ENCODE peak calls at places on chromosome 4, in four cellular contexts. One of them, this sample, is unnamed.

GRCh38 chr4:150206265-150206664 is 128.0 kb downstream of the DCLK2 start:
- DNase-seq in kidney: no peak
- DNase-seq in BE2C: peak; percentile 43
- DNase-seq in cardiac fibroblast: no peak
- DNase-seq in this sample: no peak

GRCh38 chr4:82782626-82783025 is 16.0 kb downstream of the SCD5 start:
- DNase-seq in BE2C: no peak
- DNase-seq in kidney: no peak
- DNase-seq in cardiac fibroblast: no peak
- DNase-seq in this sample: no peak

GRCh38 chr4:40245794-40246546 is 49.1 kb downstream of the RHOH start:
- DNase-seq in BE2C: no peak
- DNase-seq in cardiac fibroblast: no peak
- DNase-seq in kidney: no peak
- DNase-seq in this sample: no peak

GRCh38 chr4:98873059-98873458 is 55.9 kb downstream of the EIF4E start:
- DNase-seq in kidney: no peak
- DNase-seq in cardiac fibroblast: peak; percentile 59
- DNase-seq in BE2C: no peak
- DNase-seq in this sample: no peak

GRCh38 chr4:156118821-156119220 is 165.2 kb upstream of the CTSO start:
- DNase-seq in cardiac fibroblast: no peak
- DNase-seq in BE2C: no peak
- DNase-seq in kidney: no peak
- DNase-seq in this sample: no peak

GRCh38 chr4:119124314-119124713 is 11.3 kb upstream of the MYOZ2 start:
- DNase-seq in cardiac fibroblast: no peak
- DNase-seq in kidney: no peak
- DNase-seq in BE2C: no peak
- DNase-seq in this sample: no peak

GRCh38 chr4:134632056-134632455 is 430.5 kb upstream of the PABPC4L start:
- DNase-seq in cardiac fibroblast: no peak
- DNase-seq in BE2C: no peak
- DNase-seq in kidney: no peak
- DNase-seq in this sample: no peak

GRCh38 chr4:60450054-60450453 is 750.1 kb upstream of the ADGRL3 start:
- DNase-seq in BE2C: no peak
- DNase-seq in kidney: no peak
- DNase-seq in cardiac fibroblast: peak; percentile 6
- DNase-seq in this sample: no peak

GRCh38 chr4:180160195-180160985 is 2082.8 kb upstream of the TENM3 start:
- DNase-seq in kidney: no peak
- DNase-seq in BE2C: no peak
- DNase-seq in cardiac fibroblast: no peak
- DNase-seq in this sample: no peak

GRCh38 chr4:124757121-124757520 is 44.6 kb upstream of the ANKRD50 start:
- DNase-seq in BE2C: no peak
- DNase-seq in cardiac fibroblast: peak; percentile 62
- DNase-seq in kidney: no peak
- DNase-seq in this sample: no peak

GRCh38 chr4:182443070-182443469 is 199.9 kb downstream of the TENM3 start:
- DNase-seq in kidney: no peak
- DNase-seq in cardiac fibroblast: no peak
- DNase-seq in BE2C: no peak
- DNase-seq in this sample: no peak
- TF ChIP-seq CTCF in kidney: no peak
- TF ChIP-seq CTCF in cardiac fibroblast: no peak
- TF ChIP-seq CTCF in BE2C: peak; percentile 40
- TF ChIP-seq CTCF in this sample: no peak

GRCh38 chr4:24896977-24897376 is 15.9 kb downstream of the CCDC149 start:
- DNase-seq in kidney: no peak
- DNase-seq in BE2C: no peak
- DNase-seq in cardiac fibroblast: no peak
- DNase-seq in this sample: no peak
- TF ChIP-seq CTCF in kidney: no peak
- TF ChIP-seq CTCF in BE2C: no peak
- TF ChIP-seq CTCF in cardiac fibroblast: no peak
- TF ChIP-seq CTCF in this sample: no peak

GRCh38 chr4:168865854-168866253 is 144.2 kb downstream of the CBR4 start:
- DNase-seq in kidney: no peak
- DNase-seq in cardiac fibroblast: no peak
- DNase-seq in BE2C: no peak
- DNase-seq in this sample: no peak

GRCh38 chr4:168868044-168868855 is 141.8 kb downstream of the CBR4 start:
- DNase-seq in cardiac fibroblast: peak; percentile 86
- DNase-seq in kidney: no peak
- DNase-seq in BE2C: no peak
- DNase-seq in this sample: no peak

GRCh38 chr4:168867128-168867527 is 142.9 kb downstream of the CBR4 start:
- DNase-seq in cardiac fibroblast: peak; percentile 40
- DNase-seq in BE2C: no peak
- DNase-seq in kidney: no peak
- DNase-seq in this sample: no peak

GRCh38 chr4:168864831-168865541 is 145.1 kb downstream of the CBR4 start:
- DNase-seq in kidney: peak; percentile 79
- DNase-seq in BE2C: no peak
- DNase-seq in cardiac fibroblast: peak; percentile 55
- DNase-seq in this sample: no peak

DNA sequence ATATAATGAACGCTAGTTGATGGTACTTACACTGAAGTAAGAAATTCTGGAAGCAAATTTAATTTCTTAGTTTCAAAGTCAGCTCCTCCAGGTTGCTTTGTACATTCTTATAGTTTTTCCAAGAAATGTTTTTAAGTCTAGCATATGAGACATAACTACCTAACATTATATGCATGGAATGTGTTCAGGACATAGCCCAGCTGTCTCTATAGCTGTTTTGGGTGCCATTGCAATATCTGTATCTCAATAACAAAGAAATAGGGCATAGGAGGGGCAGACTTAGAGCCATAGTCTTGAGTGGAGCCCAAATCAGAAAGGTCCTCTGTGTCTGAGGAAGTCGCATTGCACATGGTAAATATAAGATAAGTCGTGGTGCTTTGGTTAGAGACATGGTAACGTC is 143.4 kb downstream of the CBR4 start:
- DNase-seq in cardiac fibroblast: no peak
- DNase-seq in BE2C: no peak
- DNase-seq in kidney: no peak
- DNase-seq in this sample: no peak
- TF ChIP-seq CTCF in cardiac fibroblast: no peak
- TF ChIP-seq CTCF in BE2C: no peak
- TF ChIP-seq CTCF in kidney: no peak
- TF ChIP-seq CTCF in this sample: no peak

DNA sequence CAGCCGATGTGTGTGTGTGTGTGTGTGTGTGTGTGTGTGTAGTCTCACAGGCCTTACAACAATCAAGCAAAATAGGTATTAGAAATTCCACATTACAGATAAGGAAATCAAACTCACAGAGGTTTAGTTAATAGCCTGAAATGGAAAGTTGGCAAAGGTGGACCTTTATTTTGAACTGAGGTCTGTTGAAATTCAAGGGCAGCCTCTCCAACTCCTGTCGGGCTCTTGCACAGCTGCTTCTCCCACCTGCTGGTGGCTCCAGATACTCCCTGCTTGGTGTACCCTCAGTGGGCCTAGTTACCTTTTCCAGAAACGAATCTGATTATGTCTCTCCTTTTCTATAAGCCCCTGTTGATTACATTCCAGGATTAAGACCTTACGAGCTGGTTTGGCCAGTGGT is 195.9 kb downstream of the MGST2 start:
- DNase-seq in BE2C: no peak
- DNase-seq in cardiac fibroblast: no peak
- DNase-seq in kidney: no peak
- DNase-seq in this sample: no peak
- TF ChIP-seq CTCF in BE2C: peak; percentile 42
- TF ChIP-seq CTCF in cardiac fibroblast: no peak
- TF ChIP-seq CTCF in kidney: no peak
- TF ChIP-seq CTCF in this sample: no peak

GRCh38 chr4:17174751-17175150 is 276.3 kb upstream of the LDB2 start:
- DNase-seq in BE2C: no peak
- DNase-seq in kidney: no peak
- DNase-seq in cardiac fibroblast: no peak
- DNase-seq in this sample: no peak

GRCh38 chr4:17169699-17170098 is 271.3 kb upstream of the LDB2 start:
- DNase-seq in BE2C: no peak
- DNase-seq in kidney: no peak
- DNase-seq in cardiac fibroblast: no peak
- DNase-seq in this sample: no peak

GRCh38 chr4:17168571-17168970 is 270.1 kb upstream of the LDB2 start:
- DNase-seq in BE2C: peak; percentile 62
- DNase-seq in kidney: no peak
- DNase-seq in cardiac fibroblast: peak; percentile 85
- DNase-seq in this sample: no peak

DNA sequence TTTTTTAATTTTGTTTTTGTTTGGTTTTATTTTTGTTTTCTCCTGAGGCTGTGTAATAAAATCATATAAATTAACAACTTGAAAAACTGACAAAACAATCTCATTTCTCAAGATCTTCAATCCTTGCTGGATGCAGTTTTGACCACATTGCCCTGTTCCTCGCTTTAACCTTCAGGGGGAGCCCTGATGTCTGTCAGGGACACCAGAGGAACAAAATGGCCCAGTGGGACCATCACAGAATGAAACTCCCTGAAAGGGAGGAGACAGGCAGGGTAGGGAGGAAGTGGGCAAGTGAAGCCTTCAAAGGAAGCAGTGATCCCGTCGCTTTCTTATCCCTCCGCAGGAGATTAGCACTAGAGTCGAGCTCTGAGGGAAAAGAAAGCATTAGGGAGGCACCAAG is 274.9 kb upstream of the LDB2 start:
- DNase-seq in kidney: no peak
- DNase-seq in BE2C: peak; percentile 60
- DNase-seq in cardiac fibroblast: no peak
- DNase-seq in this sample: no peak
- TF ChIP-seq CTCF in kidney: peak; percentile 2
- TF ChIP-seq CTCF in BE2C: peak; percentile 86
- TF ChIP-seq CTCF in cardiac fibroblast: peak; percentile 41
- TF ChIP-seq CTCF in this sample: peak; percentile 49

GRCh38 chr4:15758294-15758693 is 19.8 kb upstream of the CD38 start:
- DNase-seq in kidney: no peak
- DNase-seq in BE2C: no peak
- DNase-seq in cardiac fibroblast: no peak
- DNase-seq in this sample: no peak

GRCh38 chr4:15757084-15757483 is 21.0 kb upstream of the CD38 start:
- DNase-seq in kidney: no peak
- DNase-seq in cardiac fibroblast: no peak
- DNase-seq in BE2C: no peak
- DNase-seq in this sample: no peak

GRCh38 chr4:15755321-15755750 is 22.8 kb upstream of the CD38 start:
- DNase-seq in cardiac fibroblast: peak; percentile 70
- DNase-seq in kidney: no peak
- DNase-seq in BE2C: no peak
- DNase-seq in this sample: no peak

GRCh38 chr4:15755781-15756180 is 22.3 kb upstream of the CD38 start:
- DNase-seq in kidney: no peak
- DNase-seq in BE2C: no peak
- DNase-seq in cardiac fibroblast: no peak
- DNase-seq in this sample: no peak

GRCh38 chr4:15756361-15756861 is 21.7 kb upstream of the CD38 start:
- DNase-seq in cardiac fibroblast: peak; percentile 22
- DNase-seq in BE2C: no peak
- DNase-seq in kidney: no peak
- DNase-seq in this sample: no peak
- TF ChIP-seq CTCF in cardiac fibroblast: no peak
- TF ChIP-seq CTCF in BE2C: no peak
- TF ChIP-seq CTCF in kidney: no peak
- TF ChIP-seq CTCF in this sample: no peak

DNA sequence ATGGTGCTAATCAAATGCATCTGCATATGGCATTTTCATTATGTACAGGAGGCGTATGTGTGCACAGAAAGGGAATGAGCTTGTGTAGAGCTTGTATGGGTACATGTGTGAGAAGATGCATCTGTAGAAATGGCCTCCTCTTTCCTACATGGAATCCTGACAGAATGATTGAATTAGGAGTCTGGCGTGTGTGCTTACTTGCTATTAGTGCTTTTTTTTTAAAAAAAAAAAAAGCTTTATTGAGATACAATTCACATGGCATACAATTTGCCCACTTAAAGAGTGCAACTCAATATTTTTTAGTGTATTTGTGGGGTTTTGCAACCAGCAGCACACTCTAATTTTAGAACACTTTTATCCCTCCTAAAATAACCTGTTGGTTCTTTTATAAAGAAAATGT is 66.1 kb downstream of the TMEM131L start:
- DNase-seq in cardiac fibroblast: no peak
- DNase-seq in kidney: no peak
- DNase-seq in BE2C: no peak
- DNase-seq in this sample: no peak
- TF ChIP-seq CTCF in cardiac fibroblast: no peak
- TF ChIP-seq CTCF in kidney: no peak
- TF ChIP-seq CTCF in BE2C: no peak
- TF ChIP-seq CTCF in this sample: no peak